ENCODE peak calls at places on chromosomes 5 and 9, in five cellular contexts. One of them, this sample, is unnamed. For H3K27me3 and H3K36me3, the result is how much of the 10 kb centered on the place peaks cover.

GRCh38 chr5:174571662-174572397 is 152.6 kb upstream of the MSX2 start:
- DNase-seq in aorta: no peak
- DNase-seq in lower lobe of right lung: no peak
- DNase-seq in MM.1S: no peak
- DNase-seq in tibial nerve: peak
- DNase-seq in this sample: peak

GRCh38 chr9:136980669-136981478 is 1.9 kb upstream of the LCNL1 start:
- DNase-seq in aorta: no peak
- DNase-seq in lower lobe of right lung: no peak
- DNase-seq in MM.1S: no peak
- DNase-seq in tibial nerve: no peak
- DNase-seq in this sample: no peak

GRCh38 chr5:137201876-137202275 is 297.2 kb downstream of the SPOCK1 start:
- DNase-seq in aorta: no peak
- DNase-seq in lower lobe of right lung: no peak
- DNase-seq in MM.1S: no peak
- DNase-seq in tibial nerve: no peak
- DNase-seq in this sample: no peak

GRCh38 chr5:89498699-89499098 is 615.7 kb upstream of the MEF2C start:
- DNase-seq in aorta: no peak
- DNase-seq in lower lobe of right lung: no peak
- DNase-seq in MM.1S: no peak
- DNase-seq in tibial nerve: no peak
- DNase-seq in this sample: no peak

GRCh38 chr5:4804619-4805211 is 335.4 kb upstream of the ADAMTS16 start:
- DNase-seq in aorta: no peak
- DNase-seq in lower lobe of right lung: no peak
- DNase-seq in MM.1S: no peak
- DNase-seq in tibial nerve: no peak
- DNase-seq in this sample: no peak

GRCh38 chr9:137445275-137445807 is 4.2 kb upstream of the ENTPD8 start:
- DNase-seq in aorta: peak
- DNase-seq in lower lobe of right lung: peak
- DNase-seq in MM.1S: peak
- DNase-seq in tibial nerve: peak
- DNase-seq in this sample: peak

GRCh38 chr5:90528704-90529233 is 615 bp downstream of the LYSMD3 start:
- DNase-seq in aorta: no peak
- DNase-seq in lower lobe of right lung: no peak
- DNase-seq in MM.1S: peak
- DNase-seq in tibial nerve: no peak
- DNase-seq in this sample: peak

GRCh38 chr9:20604561-20604960 is 17.7 kb downstream of the MLLT3 start:
- DNase-seq in aorta: no peak
- DNase-seq in lower lobe of right lung: no peak
- DNase-seq in MM.1S: peak
- DNase-seq in tibial nerve: no peak
- DNase-seq in this sample: no peak

GRCh38 chr5:31921852-31922305 is 252.2 kb downstream of the GOLPH3 start:
- DNase-seq in aorta: no peak
- DNase-seq in lower lobe of right lung: no peak
- DNase-seq in MM.1S: no peak
- DNase-seq in tibial nerve: no peak
- DNase-seq in this sample: peak

GRCh38 chr5:137995077-137995746 is 37.7 kb downstream of the FAM13B start:
- DNase-seq in aorta: no peak
- DNase-seq in lower lobe of right lung: no peak
- DNase-seq in MM.1S: no peak
- DNase-seq in tibial nerve: no peak
- DNase-seq in this sample: no peak

GRCh38 chr5:53114988-53115387 is 5.4 kb upstream of the MOCS2 start:
- DNase-seq in aorta: no peak
- DNase-seq in lower lobe of right lung: no peak
- DNase-seq in MM.1S: peak
- DNase-seq in tibial nerve: no peak
- DNase-seq in this sample: no peak

GRCh38 chr5:24750356-24750755 is 105.6 kb upstream of the CDH10 start:
- DNase-seq in aorta: no peak
- DNase-seq in lower lobe of right lung: no peak
- DNase-seq in MM.1S: peak
- DNase-seq in tibial nerve: no peak
- DNase-seq in this sample: no peak

GRCh38 chr9:68947842-68948569 is 65.9 kb downstream of the PRKACG start:
- DNase-seq in aorta: no peak
- DNase-seq in lower lobe of right lung: no peak
- DNase-seq in MM.1S: no peak
- DNase-seq in tibial nerve: no peak
- DNase-seq in this sample: no peak

GRCh38 chr9:91193658-91194391 is 167.9 kb downstream of the AUH start:
- DNase-seq in aorta: peak
- DNase-seq in lower lobe of right lung: peak
- DNase-seq in MM.1S: peak
- DNase-seq in tibial nerve: peak
- DNase-seq in this sample: peak

GRCh38 chr5:32092938-32093812 is 80.9 kb downstream of the GOLPH3 start:
- DNase-seq in aorta: no peak
- DNase-seq in lower lobe of right lung: no peak
- DNase-seq in MM.1S: peak
- DNase-seq in tibial nerve: peak
- DNase-seq in this sample: peak

GRCh38 chr9:98290411-98290810 is 35.0 kb upstream of the TBC1D2 start:
- DNase-seq in aorta: no peak
- DNase-seq in lower lobe of right lung: no peak
- DNase-seq in MM.1S: no peak
- DNase-seq in tibial nerve: no peak
- DNase-seq in this sample: no peak

GRCh38 chr5:53730938-53731337 is 170.5 kb downstream of the NDUFS4 start:
- DNase-seq in aorta: no peak
- DNase-seq in lower lobe of right lung: no peak
- DNase-seq in MM.1S: no peak
- DNase-seq in tibial nerve: no peak
- DNase-seq in this sample: no peak

GRCh38 chr5:102860035-102860434 is 104.9 kb downstream of the PAM start:
- DNase-seq in aorta: peak
- DNase-seq in lower lobe of right lung: no peak
- DNase-seq in MM.1S: no peak
- DNase-seq in tibial nerve: no peak
- DNase-seq in this sample: no peak

GRCh38 chr5:158898185-158899177 is 201.2 kb downstream of the EBF1 start:
- DNase-seq in aorta: no peak
- DNase-seq in lower lobe of right lung: no peak
- DNase-seq in MM.1S: no peak
- DNase-seq in tibial nerve: no peak
- DNase-seq in this sample: no peak

GRCh38 chr5:180084638-180085561 is 13.3 kb upstream of the RNF130 start:
- DNase-seq in aorta: no peak
- DNase-seq in lower lobe of right lung: peak
- DNase-seq in MM.1S: peak
- DNase-seq in tibial nerve: no peak
- DNase-seq in this sample: peak

GRCh38 chr5:167012281-167013034 is 1279.0 kb upstream of the WWC1 start:
- DNase-seq in aorta: no peak
- DNase-seq in lower lobe of right lung: no peak
- DNase-seq in MM.1S: no peak
- DNase-seq in tibial nerve: no peak
- DNase-seq in this sample: no peak

GRCh38 chr5:133930061-133930823 is 38.2 kb downstream of the C5orf15 start:
- DNase-seq in aorta: peak
- DNase-seq in lower lobe of right lung: no peak
- DNase-seq in MM.1S: no peak
- DNase-seq in tibial nerve: no peak
- DNase-seq in this sample: no peak

GRCh38 chr5:60722416-60722815 is 22.4 kb upstream of the DEPDC1B start:
- DNase-seq in aorta: no peak
- DNase-seq in lower lobe of right lung: no peak
- DNase-seq in MM.1S: no peak
- DNase-seq in tibial nerve: no peak
- DNase-seq in this sample: no peak

GRCh38 chr5:91319667-91320066 is 63.5 kb downstream of the ARRDC3 start:
- DNase-seq in aorta: no peak
- DNase-seq in lower lobe of right lung: no peak
- DNase-seq in MM.1S: no peak
- DNase-seq in tibial nerve: no peak
- DNase-seq in this sample: no peak

GRCh38 chr5:10432059-10433008 is 9.3 kb upstream of the ROPN1L start:
- DNase-seq in aorta: no peak
- DNase-seq in lower lobe of right lung: no peak
- DNase-seq in MM.1S: no peak
- DNase-seq in tibial nerve: no peak
- DNase-seq in this sample: no peak

GRCh38 chr9:98365227-98365669 is 109.8 kb upstream of the TBC1D2 start:
- DNase-seq in aorta: no peak
- DNase-seq in lower lobe of right lung: no peak
- DNase-seq in MM.1S: peak
- DNase-seq in tibial nerve: no peak
- DNase-seq in this sample: peak

GRCh38 chr9:134526798-134527492 is 114.7 kb upstream of the COL5A1 start:
- DNase-seq in aorta: peak
- DNase-seq in lower lobe of right lung: no peak
- DNase-seq in MM.1S: no peak
- DNase-seq in tibial nerve: peak
- DNase-seq in this sample: no peak

GRCh38 chr5:134594336-134594735 is 38.3 kb downstream of the SAR1B start:
- DNase-seq in aorta: no peak
- DNase-seq in lower lobe of right lung: no peak
- DNase-seq in MM.1S: no peak
- DNase-seq in tibial nerve: no peak
- DNase-seq in this sample: no peak

GRCh38 chr5:5950658-5951057 is 427.7 kb downstream of the MED10 start:
- DNase-seq in aorta: no peak
- DNase-seq in lower lobe of right lung: no peak
- DNase-seq in MM.1S: no peak
- DNase-seq in tibial nerve: no peak
- DNase-seq in this sample: no peak
- H3K27me3 ChIP-seq in aorta: under half
- H3K27me3 ChIP-seq in lower lobe of right lung: under half
- H3K27me3 ChIP-seq in MM.1S: under half
- H3K27me3 ChIP-seq in tibial nerve: under half
- H3K27me3 ChIP-seq in this sample: under half

GRCh38 chr5:116834796-116835515 is 260.3 kb upstream of the SEMA6A start:
- DNase-seq in aorta: no peak
- DNase-seq in lower lobe of right lung: no peak
- DNase-seq in MM.1S: no peak
- DNase-seq in tibial nerve: no peak
- DNase-seq in this sample: no peak
- H3K36me3 ChIP-seq in aorta: under half
- H3K36me3 ChIP-seq in lower lobe of right lung: under half
- H3K36me3 ChIP-seq in MM.1S: under half
- H3K36me3 ChIP-seq in tibial nerve: under half
- H3K36me3 ChIP-seq in this sample: under half

GRCh38 chr5:92911293-92911692 is 669.7 kb downstream of the NR2F1-AS1 start:
- DNase-seq in aorta: no peak
- DNase-seq in lower lobe of right lung: no peak
- DNase-seq in MM.1S: no peak
- DNase-seq in tibial nerve: no peak
- DNase-seq in this sample: no peak

GRCh38 chr5:92909545-92909962 is 671.5 kb downstream of the NR2F1-AS1 start:
- DNase-seq in aorta: no peak
- DNase-seq in lower lobe of right lung: no peak
- DNase-seq in MM.1S: no peak
- DNase-seq in tibial nerve: no peak
- DNase-seq in this sample: peak

GRCh38 chr5:92908952-92909351 is 672.1 kb downstream of the NR2F1-AS1 start:
- DNase-seq in aorta: no peak
- DNase-seq in lower lobe of right lung: no peak
- DNase-seq in MM.1S: peak
- DNase-seq in tibial nerve: no peak
- DNase-seq in this sample: no peak

GRCh38 chr5:92911851-92912250 is 669.2 kb downstream of the NR2F1-AS1 start:
- DNase-seq in aorta: no peak
- DNase-seq in lower lobe of right lung: no peak
- DNase-seq in MM.1S: no peak
- DNase-seq in tibial nerve: no peak
- DNase-seq in this sample: no peak

DNA sequence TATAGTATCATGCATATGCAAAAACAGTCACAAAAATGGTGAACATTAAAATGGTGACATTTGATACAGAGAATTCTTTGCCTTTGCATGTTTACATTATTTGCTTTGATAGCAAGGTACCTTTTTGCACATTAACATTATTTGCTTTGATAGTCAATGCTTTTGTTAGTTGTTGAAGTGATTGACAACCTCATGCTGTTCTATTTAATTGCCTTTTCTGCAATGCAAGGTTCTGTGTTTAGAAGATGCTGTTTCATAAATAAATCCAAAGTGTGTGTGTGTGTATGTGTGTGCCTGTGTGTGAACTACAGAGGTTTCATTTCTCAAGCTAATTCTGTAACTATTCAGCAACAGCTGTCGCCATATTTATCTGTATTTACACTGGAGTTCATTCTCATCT is 668.7 kb downstream of the NR2F1-AS1 start:
- DNase-seq in aorta: no peak
- DNase-seq in lower lobe of right lung: no peak
- DNase-seq in MM.1S: no peak
- DNase-seq in tibial nerve: no peak
- DNase-seq in this sample: peak
- H3K27me3 ChIP-seq in aorta: under half
- H3K27me3 ChIP-seq in lower lobe of right lung: under half
- H3K27me3 ChIP-seq in MM.1S: under half
- H3K27me3 ChIP-seq in tibial nerve: under half
- H3K27me3 ChIP-seq in this sample: under half

GRCh38 chr9:130856474-130856873 is 21.4 kb downstream of the ABL1 start:
- DNase-seq in aorta: no peak
- DNase-seq in lower lobe of right lung: no peak
- DNase-seq in MM.1S: no peak
- DNase-seq in tibial nerve: no peak
- DNase-seq in this sample: no peak

GRCh38 chr9:130854086-130854485 is 19.0 kb downstream of the ABL1 start:
- DNase-seq in aorta: peak
- DNase-seq in lower lobe of right lung: no peak
- DNase-seq in MM.1S: no peak
- DNase-seq in tibial nerve: no peak
- DNase-seq in this sample: no peak

GRCh38 chr9:130857864-130858730 is 23.0 kb downstream of the ABL1 start:
- DNase-seq in aorta: peak
- DNase-seq in lower lobe of right lung: no peak
- DNase-seq in MM.1S: no peak
- DNase-seq in tibial nerve: peak
- DNase-seq in this sample: no peak

GRCh38 chr9:130852801-130853200 is 17.7 kb downstream of the ABL1 start:
- DNase-seq in aorta: no peak
- DNase-seq in lower lobe of right lung: no peak
- DNase-seq in MM.1S: no peak
- DNase-seq in tibial nerve: no peak
- DNase-seq in this sample: no peak

DNA sequence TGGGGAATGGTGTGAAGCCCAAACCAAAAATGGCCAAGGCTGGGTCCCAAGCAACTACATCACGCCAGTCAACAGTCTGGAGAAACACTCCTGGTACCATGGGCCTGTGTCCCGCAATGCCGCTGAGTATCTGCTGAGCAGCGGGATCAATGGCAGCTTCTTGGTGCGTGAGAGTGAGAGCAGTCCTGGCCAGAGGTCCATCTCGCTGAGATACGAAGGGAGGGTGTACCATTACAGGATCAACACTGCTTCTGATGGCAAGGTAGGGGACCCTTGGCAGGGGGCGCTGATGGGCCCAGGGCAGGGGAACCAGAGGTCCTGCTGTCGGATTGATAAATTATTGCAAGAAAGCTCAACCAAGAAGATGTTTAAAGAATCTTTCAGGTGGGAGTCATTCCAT is 19.8 kb downstream of the ABL1 start:
- DNase-seq in aorta: peak
- DNase-seq in lower lobe of right lung: no peak
- DNase-seq in MM.1S: no peak
- DNase-seq in tibial nerve: no peak
- DNase-seq in this sample: no peak
- H3K36me3 ChIP-seq in aorta: under half
- H3K36me3 ChIP-seq in lower lobe of right lung: half or more
- H3K36me3 ChIP-seq in MM.1S: under half
- H3K36me3 ChIP-seq in tibial nerve: under half
- H3K36me3 ChIP-seq in this sample: under half

This sample was measured in neural progenitor cell.